ENCODE peak calls at places on chromosome 9, in five cellular contexts. E is HuH-7, X is HFFc6, T is T47D, Y is amygdala. Q is an unnamed sample.

GRCh38 chr9:19552693-19553092 is 143.9 kb downstream of the ACER2 start:
- DNase-seq in E (no peak), X (no peak), T (no peak), Y (no peak), Q (no peak)

GRCh38 chr9:109286571-109286977 is 34.3 kb downstream of the EPB41L4B start:
- DNase-seq in E (no peak), X (peak; percentile 62), T (no peak), Y (no peak), Q (no peak)

GRCh38 chr9:86734762-86735161 is 212.5 kb downstream of the GAS1 start:
- DNase-seq in E (no peak), X (peak; percentile 60), T (no peak), Y (no peak), Q (no peak)

GRCh38 chr9:137534256-137535119 is 15.7 kb downstream of the PNPLA7 start:
- DNase-seq in E (peak; percentile 83), X (peak; percentile 55), T (peak; percentile 87), Y (no peak), Q (no peak)

GRCh38 chr9:107847977-107848376 is 358.4 kb upstream of the KLF4 start:
- DNase-seq in E (no peak), X (no peak), T (no peak), Y (no peak), Q (no peak)

GRCh38 chr9:78236511-78236950 is 656 bp downstream of the CEP78 start:
- DNase-seq in E (peak; percentile 26), X (no peak), T (no peak), Y (no peak), Q (no peak)

GRCh38 chr9:94086468-94086867 is 2.2 kb downstream of the PTPDC1 start:
- DNase-seq in E (no peak), X (peak; percentile 62), T (no peak), Y (no peak), Q (no peak)

GRCh38 chr9:93321220-93321610 is 130.3 kb upstream of the FAM120A start:
- DNase-seq in E (no peak), X (no peak), T (no peak), Y (no peak), Q (no peak)

GRCh38 chr9:94096819-94097577 is 12.7 kb downstream of the PTPDC1 start:
- DNase-seq in E (no peak), X (no peak), T (no peak), Y (no peak), Q (peak; percentile 47)